ENCODE peak calls at places on chromosomes 12 and 14, in five cellular contexts. S is PC-9, V is mucosa of descending colon, M is mammary epithelial cell, E is lung. N is an unnamed sample. For H3K4me1, the result is how much of the 10 kb centered on the place peaks cover.

GRCh38 chr14:38662781-38663180 is 406.9 kb upstream of the CLEC14A start:
- DNase-seq in M (no peak), V (no peak), E (no peak), S (peak), N (no peak)

GRCh38 chr14:79275367-79275655 is 936.0 kb downstream of the DIO2 start:
- DNase-seq in M (no peak), E (no peak), S (no peak), V (no peak), N (no peak)

GRCh38 chr12:67471810-67472209 is 176.7 kb upstream of the DYRK2 start:
- DNase-seq in M (no peak), V (no peak), S (no peak), E (no peak), N (no peak)

GRCh38 chr12:122888232-122888752 is 7.6 kb downstream of the VPS37B start:
- DNase-seq in V (peak), E (peak), S (peak), M (peak), N (no peak)

GRCh38 chr14:52949711-52950409 is 990 bp downstream of the FERMT2 start:
- DNase-seq in M (peak), S (no peak), E (peak), V (peak), N (peak)

GRCh38 chr14:87111741-87112140 is 881.2 kb downstream of the GALC start:
- DNase-seq in M (no peak), E (no peak), V (no peak), S (no peak), N (no peak)

GRCh38 chr12:111405856-111406473 is at the start of gene SH2B3:
- DNase-seq in M (no peak), E (no peak), V (no peak), S (no peak), N (no peak)

GRCh38 chr12:16155938-16156337 is 121.5 kb downstream of the SLC15A5 start:
- DNase-seq in E (no peak), S (no peak), M (peak), V (no peak), N (no peak)

GRCh38 chr12:80321653-80322052 is 122.4 kb upstream of the PTPRQ start:
- DNase-seq in S (peak), E (no peak), M (peak), V (no peak), N (no peak)

GRCh38 chr12:49293056-49293956 is 1.6 kb upstream of the PRPH start:
- DNase-seq in S (no peak), V (peak), M (no peak), E (no peak), N (peak)

GRCh38 chr12:86801439-86801838 is 545.2 kb upstream of the MGAT4C start:
- DNase-seq in M (peak), V (no peak), E (no peak), S (no peak), N (no peak)

GRCh38 chr14:85853996-85854526 is 324.1 kb downstream of the FLRT2 start:
- DNase-seq in E (no peak), S (no peak), M (no peak), V (no peak), N (no peak)

GRCh38 chr14:85856430-85856829 is 326.5 kb downstream of the FLRT2 start:
- DNase-seq in V (no peak), M (no peak), E (no peak), S (no peak), N (no peak)

GRCh38 chr14:85852900-85853299 is 323.0 kb downstream of the FLRT2 start:
- DNase-seq in V (no peak), M (no peak), E (no peak), S (no peak), N (no peak)
- H3K4me3 ChIP-seq in V (no peak), M (no peak), E (no peak), S (no peak), N (no peak)

GRCh38 chr12:57770734-57771133 is 1.2 kb downstream of the METTL1 start:
- DNase-seq in E (no peak), M (no peak), S (no peak), V (no peak), N (no peak)

GRCh38 chr12:57771271-57771872 is 533 bp downstream of the METTL1 start:
- DNase-seq in E (peak), V (peak), M (peak), S (peak), N (peak)

GRCh38 chr12:57772429-57773322 is at the start of gene EEF1AKMT3:
- DNase-seq in S (no peak), E (no peak), V (peak), M (peak), N (peak)

GRCh38 chr12:57769594-57769993 is 2.3 kb downstream of the METTL1 start:
- DNase-seq in V (no peak), M (no peak), E (no peak), S (no peak), N (no peak)

DNA sequence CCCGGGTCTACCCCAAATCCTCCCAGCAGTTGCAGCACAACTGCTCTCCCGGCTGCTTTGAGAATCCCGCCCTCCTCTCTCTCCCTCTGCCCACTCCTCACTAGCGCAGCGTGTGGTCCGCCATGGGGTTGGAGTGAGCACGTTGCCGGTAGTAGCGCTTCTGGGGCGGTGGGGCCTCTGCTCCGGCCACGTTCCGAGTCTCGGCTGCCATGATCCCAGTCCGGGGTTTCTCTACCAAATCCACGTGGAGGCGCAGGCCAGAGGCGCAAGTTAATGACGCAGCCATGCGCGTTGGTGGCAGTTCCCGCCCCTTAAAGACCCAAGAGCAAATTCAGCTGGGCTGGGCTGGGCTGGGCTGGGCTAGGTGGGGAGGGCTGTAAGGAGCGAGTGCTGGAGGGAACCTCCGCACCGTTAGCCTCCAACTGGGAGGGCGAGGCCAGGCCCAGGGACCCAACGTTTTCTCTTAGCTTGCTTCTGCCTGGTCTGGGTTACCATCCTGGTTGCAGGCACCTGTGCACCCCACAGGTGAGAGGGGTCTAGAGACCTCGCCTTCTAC is at the start of gene METTL1:
- DNase-seq in E (peak), S (peak), M (peak), V (peak), N (peak)
- TF ChIP-seq CTCF in E (peak), S (no peak), M (no peak), V (no peak), N (no peak)

GRCh38 chr14:69346710-69347109 is 51.4 kb downstream of the ERH start:
- DNase-seq in E (no peak), S (peak), M (no peak), V (peak), N (no peak)
- H3K4me1 ChIP-seq in E (under half), S (under half), M (under half), V (under half), N (under half)

GRCh38 chr12:104215638-104216297 is at the start of gene TXNRD1:
- DNase-seq in E (peak), M (peak), S (peak), V (peak), N (peak)
- H3K4me3 ChIP-seq in E (peak), M (peak), S (peak), V (peak), N (peak)

GRCh38 chr12:92650228-92650822 is 52.5 kb upstream of the PLEKHG7 start:
- DNase-seq in E (no peak), V (no peak), S (no peak), M (no peak), N (no peak)
- TF ChIP-seq CTCF in E (no peak), V (no peak), S (peak), M (no peak), N (no peak)

DNA sequence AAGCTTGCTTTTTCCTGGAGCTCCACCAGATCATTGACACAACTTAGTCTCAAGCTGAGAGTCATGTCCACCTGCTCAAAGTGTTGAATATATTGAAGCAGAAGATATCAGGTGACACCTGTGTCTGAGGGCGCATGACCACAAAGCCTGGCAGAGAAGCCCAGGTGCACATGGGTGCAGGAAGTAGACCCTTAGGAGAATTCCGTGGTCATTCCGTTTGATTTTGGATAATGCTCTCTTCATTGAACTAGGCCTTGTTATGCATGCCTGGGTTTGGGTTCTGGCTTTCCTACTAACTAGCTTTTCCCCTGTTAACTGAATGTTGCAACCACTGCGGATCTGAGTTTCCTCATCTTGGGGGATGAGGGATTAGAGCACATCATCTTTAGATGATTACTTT is 7.1 kb downstream of the ARHGDIB start:
- DNase-seq in S (peak), M (no peak), V (no peak), E (no peak), N (no peak)
- H3K4me1 ChIP-seq in S (half or more), M (under half), V (under half), E (under half), N (under half)

GRCh38 chr12:90854136-90854689 is 100.8 kb downstream of the CCER1 start:
- DNase-seq in M (peak), S (no peak), V (peak), E (no peak), N (no peak)

GRCh38 chr12:90855534-90855933 is 99.4 kb downstream of the CCER1 start:
- DNase-seq in S (no peak), E (no peak), M (no peak), V (no peak), N (no peak)

DNA sequence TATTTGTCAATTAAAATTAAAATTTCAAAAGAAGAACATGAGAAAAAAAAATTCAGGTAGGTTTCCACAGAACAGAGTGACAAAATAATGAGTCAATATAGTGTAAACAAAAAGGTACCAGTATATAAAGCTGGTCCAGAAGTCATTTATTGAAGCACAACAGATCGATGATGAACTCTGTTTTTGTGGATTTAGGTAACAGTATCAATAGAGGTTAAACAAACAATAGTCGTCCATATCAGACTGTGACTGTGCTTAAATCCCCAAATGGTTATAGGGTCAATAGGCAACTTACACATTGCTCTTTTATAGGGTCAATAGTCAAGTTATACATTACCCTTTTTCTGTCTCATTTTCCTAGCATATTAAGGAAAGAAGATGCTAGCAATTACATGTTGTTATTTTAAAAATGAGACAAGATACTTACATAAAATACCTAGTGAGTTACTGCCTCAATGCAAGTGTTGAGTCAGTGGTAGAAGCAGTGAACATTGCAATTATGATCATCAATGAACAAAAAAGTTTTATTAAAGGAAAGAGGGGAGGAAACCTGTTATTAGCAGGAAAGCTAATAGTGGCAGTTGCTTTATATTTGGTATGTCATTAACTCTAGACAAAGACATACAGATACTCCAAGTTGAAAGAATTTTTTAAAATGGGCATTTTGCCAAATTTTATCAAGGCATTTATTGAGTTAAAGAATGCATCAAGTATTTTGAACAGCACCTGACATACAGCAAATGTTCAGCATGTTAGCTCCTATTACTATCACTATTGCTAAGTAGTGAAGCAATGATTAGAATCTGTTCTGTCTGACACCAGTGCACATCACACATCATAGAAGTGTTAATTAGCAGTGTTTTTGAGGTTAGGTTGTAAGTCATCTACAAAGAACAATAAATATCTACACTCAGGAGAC is 102.9 kb downstream of the CCER1 start:
- DNase-seq in S (no peak), E (no peak), M (no peak), V (no peak), N (no peak)
- H3K4me3 ChIP-seq in S (no peak), E (no peak), M (no peak), V (no peak), N (no peak)

GRCh38 chr12:52993558-52993869 is 12.7 kb upstream of the EIF4B start:
- DNase-seq in M (no peak), S (peak), E (no peak), V (no peak), N (no peak)
- TF ChIP-seq CTCF in M (no peak), S (no peak), E (no peak), V (no peak), N (no peak)

DNA sequence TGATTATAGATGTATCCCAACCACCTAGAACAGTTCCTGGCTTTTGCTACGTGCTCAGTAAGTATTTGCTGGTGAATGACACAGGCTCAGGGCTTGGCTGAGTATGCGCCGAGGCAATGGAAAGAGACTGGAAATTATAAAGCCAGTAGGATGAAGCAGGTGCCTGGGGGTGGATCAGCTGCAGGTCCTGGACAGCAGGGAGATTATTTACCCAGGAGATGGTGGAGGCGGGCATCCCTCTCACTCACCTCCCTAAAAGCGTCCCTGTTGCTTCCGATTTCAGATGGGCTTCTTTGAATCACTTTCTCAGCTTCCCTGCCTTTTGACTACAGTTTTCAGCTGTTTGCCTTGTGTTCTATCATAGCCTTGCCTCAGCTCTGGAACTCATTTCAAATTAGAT is 6.4 kb downstream of the SLC6A13 start:
- DNase-seq in M (no peak), V (no peak), S (no peak), E (no peak), N (no peak)
- H3K4me1 ChIP-seq in M (under half), V (under half), S (under half), E (under half), N (under half)

N was measured in tibial artery.